ENCODE peak calls at places on chromosomes 3 and 15, in five cellular contexts. E is M059J, W is NCI-H774, U is gastrocnemius medialis, V is mammary epithelial cell. B is an unnamed sample.
A peak's percentile ranks its signal among the peaks of the same experiment; 100 is the strongest.

GRCh38 chr15:70783610-70784021 is 20.3 kb upstream of the UACA start:
- DNase-seq in V (peak; percentile 60), E (peak; percentile 79), U (no peak), W (no peak), B (no peak)

GRCh38 chr3:43153189-43154083 is 47.6 kb upstream of the POMGNT2 start:
- DNase-seq in U (peak; percentile 12), V (no peak), E (peak; percentile 50), W (no peak), B (no peak)

GRCh38 chr3:119258915-119259314 is 18.2 kb upstream of the B4GALT4 start:
- DNase-seq in V (no peak), E (no peak), W (no peak), U (no peak), B (no peak)

GRCh38 chr3:20380310-20380709 is 194.3 kb upstream of the SGO1 start:
- DNase-seq in W (no peak), V (no peak), E (no peak), U (no peak), B (no peak)

GRCh38 chr3:126666002-126666401 is 11.1 kb upstream of the TXNRD3 start:
- DNase-seq in W (no peak), E (no peak), V (no peak), U (no peak), B (no peak)

GRCh38 chr3:139538733-139539132 is 809 bp downstream of the RBP1 start:
- DNase-seq in W (no peak), E (no peak), U (no peak), V (no peak), B (no peak)

GRCh38 chr3:7877312-7877711 is 624.3 kb upstream of the LMCD1 start:
- DNase-seq in W (no peak), V (no peak), E (no peak), U (no peak), B (no peak)

GRCh38 chr3:69639851-69640250 is 99.4 kb upstream of the MITF start:
- DNase-seq in E (no peak), V (no peak), U (no peak), W (no peak), B (no peak)

GRCh38 chr3:85721409-85722145 is 762.8 kb downstream of the CADM2 start:
- DNase-seq in W (no peak), V (peak; percentile 58), U (no peak), E (no peak), B (no peak)

GRCh38 chr3:141782386-141782932 is 19.3 kb downstream of the GRK7 start:
- DNase-seq in V (peak; percentile 12), E (peak; percentile 28), U (no peak), W (no peak), B (no peak)

GRCh38 chr3:32816439-32817194 is 1.2 kb upstream of the TRIM71 start:
- DNase-seq in W (no peak), V (peak; percentile 21), E (no peak), U (no peak), B (no peak)